ENCODE peak calls at places on chromosomes 11 and 22, in eight cellular contexts. Y is HEK293T; I is AG08396; J is T-helper 9 cell; N is stimulated activated CD4-positive, alpha-beta T cell treated with anti-CD3 and anti-CD28 coated beads, Interleukin-1b, Interleukin-23, amount 100 ng/mL, for 4 hours; L is lung microvascular endothelial cell; C is cardiac fibroblast; G is H1. H is an unnamed sample.

GRCh38 chr11:36062796-36063380 is 119.0 kb downstream of the LDLRAD3 start:
- DNase-seq in Y (no peak), I (no peak), J (no peak), N (no peak), L (no peak), C (peak), G (no peak), H (no peak)

GRCh38 chr11:69814902-69815301 is 4.3 kb downstream of the FGF3 start:
- DNase-seq in Y (no peak), I (no peak), J (no peak), N (no peak), L (no peak), C (no peak), G (no peak), H (no peak)

GRCh38 chr22:30115705-30116104 is 35.4 kb downstream of the HORMAD2 start:
- DNase-seq in Y (no peak), I (no peak), J (no peak), N (no peak), L (no peak), C (no peak), G (no peak), H (no peak)

GRCh38 chr11:8989411-8989810 is 14.4 kb downstream of the NRIP3 start:
- DNase-seq in Y (no peak), I (peak), J (no peak), N (no peak), L (no peak), C (peak), G (no peak), H (no peak)

GRCh38 chr22:31122196-31122531 is 602 bp upstream of the INPP5J start:
- DNase-seq in Y (no peak), I (no peak), J (no peak), N (no peak), L (no peak), C (no peak), G (no peak), H (peak)

GRCh38 chr22:50059881-50060262 is 1.8 kb upstream of the TTLL8 start:
- DNase-seq in Y (no peak), I (no peak), J (no peak), N (no peak), L (no peak), C (no peak), G (no peak), H (peak)

GRCh38 chr11:20388096-20389055 is 860 bp downstream of the PRMT3 start:
- DNase-seq in Y (no peak), I (peak), J (no peak), N (no peak), L (no peak), C (peak), G (no peak), H (no peak)

GRCh38 chr11:69648679-69649575 is 8.0 kb downstream of the CCND1 start:
- DNase-seq in Y (no peak), I (no peak), J (no peak), N (no peak), L (no peak), C (no peak), G (no peak), H (peak)

GRCh38 chr22:22110548-22111266 is 128.1 kb upstream of the TOP3B start:
- DNase-seq in Y (peak), I (peak), J (peak), N (no peak), L (peak), C (peak), G (peak), H (no peak)

GRCh38 chr11:6099577-6099976 is 7.9 kb upstream of the OR56B4 start:
- DNase-seq in Y (no peak), I (no peak), J (no peak), N (no peak), L (no peak), C (no peak), G (no peak), H (no peak)

H was measured in natural killer cell treated with Interleukin-12 subunit alpha and Interleukin-12 subunit beta and Interleukin-15 and Interleukin-18, amount 100 ng/mL, for 72 hours.